ENCODE peak calls at places on chromosomes 5 and 9, in ten cellular contexts. A is astrocyte of the spinal cord, Y is HFF-Myc, I is brain microvascular endothelial cell, D is thoracic aorta, W is body of pancreas, J is BJ, V is omental fat pad, R is heart left ventricle, T is keratinocyte. B is an unnamed sample.

GRCh38 chr9:18281291-18281690 is 192.7 kb upstream of the ADAMTSL1 start:
- DNase-seq in A (no peak), Y (no peak), I (no peak), D (no peak), W (no peak), J (no peak), V (no peak), R (no peak), T (no peak), B (no peak)

GRCh38 chr5:33509036-33509435 is 68.3 kb downstream of the TARS1 start:
- DNase-seq in A (peak), Y (no peak), I (no peak), D (no peak), W (no peak), J (no peak), V (no peak), R (no peak), T (no peak), B (no peak)

GRCh38 chr9:104339692-104340091 is 164.4 kb upstream of the OR13F1 start:
- DNase-seq in A (no peak), Y (no peak), I (no peak), D (no peak), W (no peak), J (no peak), V (no peak), R (no peak), T (no peak), B (no peak)

GRCh38 chr9:28439688-28440087 is 866.4 kb upstream of the C9orf72 start:
- DNase-seq in A (no peak), Y (no peak), I (no peak), D (no peak), W (no peak), J (no peak), V (no peak), R (no peak), T (no peak), B (no peak)

GRCh38 chr5:138685052-138685755 is 68.0 kb upstream of the CTNNA1 start:
- DNase-seq in A (no peak), Y (no peak), I (no peak), D (no peak), W (no peak), J (no peak), V (no peak), R (no peak), T (no peak), B (no peak)

GRCh38 chr9:114364123-114364522 is 23.7 kb downstream of the AKNA start:
- DNase-seq in A (peak), Y (no peak), I (peak), D (no peak), W (no peak), J (peak), V (no peak), R (no peak), T (no peak), B (no peak)

GRCh38 chr9:137582286-137582860 is 3.6 kb upstream of the DPH7 start:
- DNase-seq in A (no peak), Y (no peak), I (no peak), D (no peak), W (peak), J (no peak), V (no peak), R (no peak), T (no peak), B (no peak)

GRCh38 chr9:98016137-98016680 is 33.1 kb downstream of the ANP32B start:
- DNase-seq in A (no peak), Y (no peak), I (no peak), D (no peak), W (no peak), J (no peak), V (no peak), R (no peak), T (no peak), B (no peak)

GRCh38 chr5:143605403-143606005 is 202.0 kb upstream of the NR3C1 start:
- DNase-seq in A (no peak), Y (no peak), I (peak), D (no peak), W (no peak), J (no peak), V (no peak), R (no peak), T (no peak), B (no peak)

GRCh38 chr5:54825005-54825404 is 160.4 kb downstream of the ESM1 start:
- DNase-seq in A (peak), Y (no peak), I (no peak), D (no peak), W (no peak), J (no peak), V (no peak), R (no peak), T (no peak), B (no peak)

GRCh38 chr9:99197987-99198386 is 23.8 kb downstream of the ALG2 start:
- DNase-seq in A (no peak), Y (no peak), I (no peak), D (no peak), W (no peak), J (no peak), V (no peak), R (no peak), T (no peak), B (no peak)

GRCh38 chr9:3751125-3751758 is 225.4 kb upstream of the RFX3 start:
- DNase-seq in A (peak), Y (peak), I (no peak), D (no peak), W (peak), J (peak), V (no peak), R (no peak), T (no peak), B (no peak)

GRCh38 chr9:112744177-112744576 is 6.4 kb upstream of the SNX30 start:
- DNase-seq in A (no peak), Y (no peak), I (no peak), D (no peak), W (no peak), J (no peak), V (no peak), R (no peak), T (no peak), B (no peak)

GRCh38 chr9:136978073-136978864 is 965 bp downstream of the PTGDS start:
- DNase-seq in A (peak), Y (no peak), I (peak), D (no peak), W (peak), J (no peak), V (no peak), R (peak), T (no peak), B (peak)

GRCh38 chr5:135210286-135211055 is 176.4 kb upstream of the PITX1 start:
- DNase-seq in A (peak), Y (no peak), I (no peak), D (no peak), W (no peak), J (no peak), V (no peak), R (no peak), T (no peak), B (no peak)

GRCh38 chr9:76369583-76369982 is 24.6 kb downstream of the RFK start:
- DNase-seq in A (peak), Y (no peak), I (peak), D (no peak), W (peak), J (no peak), V (no peak), R (peak), T (no peak), B (peak)

GRCh38 chr5:81980598-81981260 is 8.9 kb downstream of the ATG10 start:
- DNase-seq in A (no peak), Y (no peak), I (no peak), D (no peak), W (no peak), J (no peak), V (no peak), R (no peak), T (no peak), B (no peak)

GRCh38 chr9:33170464-33171156 is 3.5 kb upstream of the B4GALT1 start:
- DNase-seq in A (no peak), Y (no peak), I (no peak), D (no peak), W (peak), J (no peak), V (no peak), R (peak), T (no peak), B (peak)

GRCh38 chr5:179621551-179621971 is 1.9 kb downstream of the HNRNPH1 start:
- DNase-seq in A (no peak), Y (no peak), I (no peak), D (no peak), W (no peak), J (no peak), V (no peak), R (no peak), T (no peak), B (no peak)

GRCh38 chr5:149924481-149924880 is 20.1 kb downstream of the PDE6A start:
- DNase-seq in A (no peak), Y (peak), I (no peak), D (no peak), W (no peak), J (no peak), V (no peak), R (no peak), T (no peak), B (no peak)

GRCh38 chr5:31186672-31187267 is 6.7 kb upstream of the CDH6 start:
- DNase-seq in A (peak), Y (peak), I (peak), D (no peak), W (no peak), J (no peak), V (no peak), R (no peak), T (no peak), B (no peak)

GRCh38 chr5:103808464-103809106 is 246.0 kb upstream of the NUDT12 start:
- DNase-seq in A (peak), Y (peak), I (peak), D (no peak), W (peak), J (no peak), V (no peak), R (no peak), T (no peak), B (no peak)

GRCh38 chr5:178069909-178070308 is 43.4 kb upstream of the N4BP3 start:
- DNase-seq in A (no peak), Y (no peak), I (peak), D (no peak), W (peak), J (no peak), V (no peak), R (no peak), T (no peak), B (peak)

GRCh38 chr5:131706278-131706677 is 71.2 kb upstream of the RAPGEF6 start:
- DNase-seq in A (no peak), Y (no peak), I (no peak), D (no peak), W (no peak), J (no peak), V (no peak), R (no peak), T (no peak), B (no peak)

GRCh38 chr5:41695920-41696582 is 174.2 kb downstream of the OXCT1 start:
- DNase-seq in A (no peak), Y (no peak), I (no peak), D (no peak), W (no peak), J (no peak), V (no peak), R (no peak), T (no peak), B (no peak)

GRCh38 chr5:123610665-123611406 is 98.9 kb downstream of the CSNK1G3 start:
- DNase-seq in A (peak), Y (peak), I (peak), D (no peak), W (no peak), J (peak), V (no peak), R (no peak), T (peak), B (no peak)

GRCh38 chr9:125902224-125902623 is 155.1 kb downstream of the PBX3 start:
- DNase-seq in A (no peak), Y (no peak), I (no peak), D (no peak), W (no peak), J (no peak), V (no peak), R (no peak), T (no peak), B (no peak)

GRCh38 chr9:125897481-125897880 is 150.3 kb downstream of the PBX3 start:
- DNase-seq in A (no peak), Y (no peak), I (no peak), D (no peak), W (no peak), J (no peak), V (no peak), R (no peak), T (no peak), B (no peak)

GRCh38 chr9:125894566-125894965 is 147.4 kb downstream of the PBX3 start:
- DNase-seq in A (no peak), Y (no peak), I (no peak), D (no peak), W (no peak), J (no peak), V (no peak), R (no peak), T (no peak), B (no peak)

GRCh38 chr9:125893277-125893676 is 146.1 kb downstream of the PBX3 start:
- DNase-seq in A (no peak), Y (no peak), I (no peak), D (no peak), W (no peak), J (no peak), V (no peak), R (no peak), T (no peak), B (no peak)

DNA sequence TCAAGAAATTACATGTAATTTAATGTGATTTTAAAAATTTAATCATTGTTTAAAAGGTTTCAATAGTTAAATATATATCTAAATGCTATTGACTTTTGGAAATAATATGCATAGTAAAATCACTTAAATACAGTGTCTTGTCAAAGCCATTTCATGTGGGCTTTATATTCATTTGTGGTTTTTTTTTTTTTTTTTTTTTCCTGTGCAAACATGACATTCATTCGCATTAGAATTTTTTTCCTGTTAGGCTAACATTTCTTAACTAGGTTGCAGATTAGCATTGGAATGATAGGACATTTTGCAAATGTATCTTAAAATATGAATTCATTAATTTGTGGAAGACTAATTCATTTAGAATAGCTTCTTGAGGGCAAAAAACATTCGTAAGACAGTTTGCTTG is 149.8 kb downstream of the PBX3 start:
- DNase-seq in A (no peak), Y (no peak), I (no peak), D (no peak), W (no peak), J (no peak), V (no peak), R (no peak), T (no peak), B (no peak)
- TF ChIP-seq CTCF in A (no peak), Y (no peak), I (no peak), D (no peak), W (no peak), J (no peak), V (no peak), R (no peak), T (no peak), B (no peak)

DNA sequence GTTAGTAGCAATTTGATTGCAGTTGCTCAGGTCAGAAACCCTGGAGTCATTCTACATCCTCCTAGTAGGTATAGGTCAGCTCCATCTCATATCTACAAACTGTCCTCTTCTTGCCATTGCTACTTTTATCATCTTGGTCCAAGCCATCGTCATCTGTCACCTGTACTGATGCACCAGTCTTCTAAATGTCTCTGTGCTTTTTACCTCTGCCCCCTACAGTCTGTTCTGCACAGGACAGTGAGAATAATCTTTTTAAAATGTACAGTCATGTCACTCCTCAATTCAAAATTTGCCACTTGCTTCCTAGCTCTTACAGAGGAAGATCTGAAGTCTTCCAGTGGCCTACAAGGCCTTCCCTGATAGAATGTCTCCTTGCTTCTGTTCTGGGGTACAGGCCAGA is 6.8 kb downstream of the NNT start:
- DNase-seq in A (no peak), Y (no peak), I (no peak), D (no peak), W (no peak), J (no peak), V (no peak), R (no peak), T (no peak), B (no peak)
- TF ChIP-seq CTCF in A (peak), Y (peak), I (peak), D (no peak), W (no peak), J (peak), V (no peak), R (no peak), T (peak), B (no peak)

DNA sequence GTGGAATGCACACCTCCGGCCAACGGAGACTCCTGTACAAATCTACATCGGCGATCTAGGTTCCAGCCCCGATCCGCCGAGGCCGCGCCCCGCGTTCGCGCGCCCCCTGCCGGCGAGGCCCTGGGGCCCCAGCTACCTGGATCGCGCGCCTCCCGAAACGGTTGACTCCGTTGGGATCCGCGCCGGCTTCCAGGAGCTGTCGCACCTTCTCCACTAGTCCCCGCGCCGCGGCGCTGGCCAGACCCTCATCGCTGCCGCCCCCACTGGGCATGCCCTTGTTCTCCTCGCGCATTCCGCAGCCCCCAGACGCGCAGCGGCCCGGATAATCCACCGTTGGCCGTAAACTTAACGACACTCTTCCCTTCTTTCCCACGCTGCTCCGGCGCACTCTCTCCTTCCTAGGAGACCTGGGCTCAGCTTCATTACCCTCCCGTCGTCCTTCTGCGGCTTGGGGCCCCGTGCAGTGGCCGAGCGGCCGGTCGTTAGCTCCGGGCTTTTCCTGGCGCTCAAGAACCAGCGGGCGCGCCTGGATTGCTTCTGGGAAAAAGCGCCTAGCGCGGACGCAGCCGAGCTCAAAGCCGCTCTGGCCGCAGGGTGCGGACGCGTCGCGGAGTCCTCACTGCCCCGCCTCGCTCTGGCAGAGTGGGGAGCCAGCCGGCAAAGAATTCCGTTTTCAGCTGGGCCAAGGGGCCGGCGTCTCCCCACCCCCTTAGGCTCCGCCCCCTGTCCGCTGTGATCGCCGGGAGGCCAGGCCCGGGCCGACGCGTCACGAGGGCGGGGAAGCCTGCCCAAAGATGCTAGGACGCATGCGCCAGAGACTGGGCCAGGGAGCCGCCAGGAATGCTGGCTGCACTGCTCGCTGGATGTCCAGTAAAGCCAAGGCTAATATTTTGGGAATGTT is at the start of gene CDKN2B:
- DNase-seq in A (peak), Y (peak), I (peak), D (peak), W (peak), J (peak), V (peak), R (peak), T (peak), B (peak)
- TF ChIP-seq CTCF in A (peak), Y (peak), I (peak), D (peak), W (peak), J (peak), V (no peak), R (peak), T (peak), B (peak)

GRCh38 chr5:17882760-17883488 is 248.7 kb downstream of the TAF11L14 start:
- DNase-seq in A (peak), Y (no peak), I (no peak), D (no peak), W (no peak), J (no peak), V (no peak), R (no peak), T (peak), B (no peak)
- TF ChIP-seq CTCF in A (no peak), Y (no peak), I (no peak), D (no peak), W (no peak), J (no peak), V (no peak), R (no peak), T (peak), B (no peak)